ENCODE peak calls at places on chromosomes 13 and 19, in eight cellular contexts. J, R, G, O, B, S, T and E are unnamed samples.

GRCh38 chr13:110294146-110294545 is 12.8 kb downstream of the COL4A1 start:
- DNase-seq in S (no peak), T (no peak), B (no peak), R (no peak), J (no peak), O (no peak), G (no peak), E (no peak)

GRCh38 chr19:45517238-45517637 is 10.0 kb downstream of the VASP start:
- DNase-seq in O (no peak), G (no peak), T (no peak), R (no peak), B (no peak), J (no peak), S (no peak), E (no peak)

GRCh38 chr19:48720613-48721296 is 1.2 kb upstream of the MAMSTR start:
- DNase-seq in S (peak), O (peak), J (peak), B (peak), R (peak), T (peak), G (peak), E (peak)

GRCh38 chr19:43738780-43739211 is 16.0 kb downstream of the SMG9 start:
- DNase-seq in T (peak), S (no peak), O (no peak), G (no peak), B (no peak), R (no peak), J (no peak), E (no peak)

GRCh38 chr19:9917322-9917721 is 19.0 kb downstream of the OLFM2 start:
- DNase-seq in R (no peak), B (no peak), O (no peak), J (peak), S (no peak), G (no peak), T (peak), E (no peak)

GRCh38 chr19:14035706-14036105 is 4.1 kb downstream of the IL27RA start:
- DNase-seq in J (no peak), B (no peak), O (no peak), S (no peak), T (no peak), R (no peak), G (no peak), E (no peak)

GRCh38 chr19:16886305-16886880 is 2.4 kb upstream of the F2RL3 start:
- DNase-seq in S (no peak), J (no peak), O (no peak), G (no peak), R (no peak), B (no peak), T (no peak), E (no peak)

GRCh38 chr19:46898731-46899130 is 37.9 kb downstream of the ARHGAP35 start:
- DNase-seq in S (no peak), J (no peak), R (no peak), O (no peak), G (no peak), T (no peak), B (no peak), E (no peak)

GRCh38 chr19:33883869-33884519 is 87.3 kb downstream of the KCTD15 start:
- DNase-seq in B (no peak), R (no peak), O (no peak), J (no peak), G (no peak), T (no peak), S (no peak), E (no peak)

GRCh38 chr13:32881074-32881791 is 135.0 kb upstream of the KL start:
- DNase-seq in G (no peak), T (peak), J (no peak), O (no peak), S (no peak), R (peak), B (peak), E (no peak)

GRCh38 chr13:50588736-50589135 is 254.8 kb downstream of the DLEU7 start:
- DNase-seq in J (no peak), T (no peak), S (no peak), B (no peak), O (no peak), R (no peak), G (no peak), E (no peak)

GRCh38 chr13:111152836-111153235 is 37.7 kb downstream of the ARHGEF7 start:
- DNase-seq in T (no peak), B (no peak), S (no peak), G (no peak), R (no peak), J (no peak), O (peak), E (no peak)

GRCh38 chr19:6232567-6232966 is 47.2 kb downstream of the MLLT1 start:
- DNase-seq in O (no peak), G (no peak), R (peak), B (no peak), J (no peak), S (no peak), T (peak), E (no peak)

GRCh38 chr19:40305403-40305802 is 20.3 kb upstream of the AKT2 start:
- DNase-seq in G (peak), J (peak), B (peak), T (peak), O (peak), R (peak), S (peak), E (peak)

GRCh38 chr19:17496337-17496997 is 15.0 kb upstream of the PGLS start:
- DNase-seq in S (peak), R (no peak), J (peak), T (peak), O (peak), B (peak), G (peak), E (peak)

GRCh38 chr13:41061914-41062837 is 867 bp downstream of the WBP4 start:
- DNase-seq in T (peak), S (no peak), G (no peak), R (no peak), J (peak), O (no peak), B (no peak), E (no peak)

GRCh38 chr13:109644069-109644750 is 142.2 kb downstream of the IRS2 start:
- DNase-seq in S (no peak), R (no peak), J (no peak), T (no peak), O (no peak), B (no peak), G (no peak), E (no peak)

GRCh38 chr19:8185343-8186068 is 23.7 kb upstream of the CERS4 start:
- DNase-seq in S (no peak), J (no peak), G (no peak), B (no peak), R (no peak), T (no peak), O (no peak), E (no peak)

GRCh38 chr19:16702123-16702522 is 17.5 kb upstream of the NWD1 start:
- DNase-seq in S (no peak), G (no peak), B (no peak), T (peak), J (no peak), R (peak), O (no peak), E (no peak)

GRCh38 chr13:82758056-82758455 is 1124.2 kb downstream of the SLITRK1 start:
- DNase-seq in B (no peak), R (no peak), J (peak), O (no peak), G (no peak), S (no peak), T (peak), E (no peak)

GRCh38 chr19:34816708-34817107 is 43.7 kb upstream of the ZNF599 start:
- DNase-seq in J (no peak), B (no peak), G (no peak), S (no peak), T (no peak), R (no peak), O (no peak), E (no peak)

GRCh38 chr13:77061362-77061761 is 34.4 kb upstream of the FBXL3 start:
- DNase-seq in J (no peak), G (no peak), R (no peak), S (no peak), O (no peak), T (no peak), B (no peak), E (no peak)

GRCh38 chr13:19567820-19568534 is 6.6 kb upstream of the TPTE2 start:
- DNase-seq in J (no peak), S (no peak), O (no peak), T (no peak), G (no peak), B (no peak), R (no peak), E (no peak)

GRCh38 chr13:41241626-41242025 is 21.8 kb downstream of the MTRF1 start:
- DNase-seq in R (no peak), B (no peak), S (no peak), G (no peak), T (no peak), J (no peak), O (no peak), E (no peak)

GRCh38 chr19:57010541-57010940 is 109.2 kb upstream of the USP29 start:
- DNase-seq in R (no peak), B (no peak), G (no peak), T (no peak), S (no peak), J (no peak), O (no peak), E (no peak)

GRCh38 chr13:19169496-19169895 is 12.1 kb downstream of the TUBA3C start:
- DNase-seq in J (no peak), R (no peak), B (no peak), G (no peak), O (no peak), T (no peak), S (no peak), E (no peak)

GRCh38 chr13:44298314-44298713 is 75.3 kb upstream of the SERP2 start:
- DNase-seq in G (no peak), S (no peak), B (no peak), J (no peak), R (no peak), O (no peak), T (no peak), E (no peak)

GRCh38 chr19:2389594-2389993 is 29.5 kb downstream of the TMPRSS9 start:
- DNase-seq in R (no peak), T (no peak), G (no peak), J (no peak), S (no peak), O (no peak), B (no peak), E (no peak)

GRCh38 chr13:83136660-83137059 is 745.6 kb downstream of the SLITRK1 start:
- DNase-seq in O (no peak), S (no peak), G (no peak), J (no peak), T (no peak), B (no peak), R (no peak), E (no peak)

GRCh38 chr19:53520163-53520546 is 17.8 kb upstream of the ZNF331 start:
- DNase-seq in G (no peak), S (no peak), O (no peak), T (no peak), B (no peak), J (no peak), R (no peak), E (no peak)

GRCh38 chr13:102773441-102774209 is at the start of gene TEX30:
- DNase-seq in O (peak), J (peak), R (no peak), B (peak), T (peak), S (peak), G (peak), E (peak)